ENCODE peak calls at places on chromosome 16, in six cellular contexts. W is heart right ventricle, H is GM12878, D is adrenal gland, T is nephron progenitor cell, Z is colonic mucosa. F is an unnamed sample.

GRCh38 chr16:81401035-81401950 is 43.3 kb upstream of the CMIP start:
- DNase-seq in D (no peak), H (no peak), Z (no peak), W (peak), T (no peak), F (no peak)

GRCh38 chr16:3030128-3030871 is 6.4 kb downstream of the BICDL2 start:
- DNase-seq in T (no peak), W (no peak), H (no peak), D (peak), Z (no peak), F (no peak)

GRCh38 chr16:76780556-76780955 is 410.4 kb upstream of the MON1B start:
- DNase-seq in T (no peak), D (no peak), H (no peak), W (no peak), Z (no peak), F (no peak)

GRCh38 chr16:55036371-55036821 is 105.7 kb downstream of the IRX5 start:
- DNase-seq in D (no peak), W (no peak), T (no peak), H (no peak), Z (no peak), F (no peak)

GRCh38 chr16:57614546-57615343 is 13.7 kb upstream of the ADGRG1 start:
- DNase-seq in Z (peak), W (no peak), H (no peak), D (peak), T (no peak), F (no peak)

GRCh38 chr16:60274431-60275017 is 1540.4 kb upstream of the GOT2 start:
- DNase-seq in T (no peak), D (no peak), W (no peak), H (no peak), Z (no peak), F (no peak)

GRCh38 chr16:9008335-9009260 is 44.9 kb upstream of the USP7 start:
- DNase-seq in W (peak), Z (peak), H (peak), D (peak), T (peak), F (peak)

GRCh38 chr16:11801481-11802021 is 4.5 kb upstream of the ZC3H7A start:
- DNase-seq in T (no peak), Z (no peak), H (no peak), W (no peak), D (no peak), F (no peak)

GRCh38 chr16:10594312-10594950 is 14.0 kb upstream of the EMP2 start:
- DNase-seq in D (no peak), Z (peak), T (no peak), H (no peak), W (no peak), F (no peak)

GRCh38 chr16:610513-611381 is 20.0 kb upstream of the WFIKKN1 start:
- DNase-seq in W (no peak), D (peak), T (no peak), H (no peak), Z (peak), F (peak)

GRCh38 chr16:87484487-87485331 is 8.1 kb downstream of the ZCCHC14 start:
- DNase-seq in T (no peak), D (no peak), H (no peak), W (no peak), Z (no peak), F (no peak)

GRCh38 chr16:89917773-89918452 is 749 bp upstream of the MC1R start:
- DNase-seq in D (no peak), T (peak), W (peak), H (peak), Z (peak), F (peak)

GRCh38 chr16:24499193-24499814 is 40.1 kb upstream of the RBBP6 start:
- DNase-seq in W (no peak), D (peak), T (peak), H (no peak), Z (peak), F (peak)

GRCh38 chr16:4015275-4015990 is 100.8 kb downstream of the ADCY9 start:
- DNase-seq in Z (peak), W (no peak), D (no peak), H (no peak), T (no peak), F (no peak)

GRCh38 chr16:62280556-62280955 is 244.3 kb upstream of the CDH8 start:
- DNase-seq in H (no peak), D (no peak), T (no peak), Z (no peak), W (no peak), F (no peak)

GRCh38 chr16:57283214-57283955 is 1.1 kb downstream of the PLLP start:
- DNase-seq in T (no peak), H (no peak), W (no peak), Z (peak), D (no peak), F (no peak)

GRCh38 chr16:782263-782662 is 5.9 kb downstream of the RPUSD1 start:
- DNase-seq in W (no peak), Z (no peak), D (no peak), H (no peak), T (no peak), F (no peak)

GRCh38 chr16:46688101-46688656 is 799 bp downstream of the VPS35 start:
- DNase-seq in W (peak), H (no peak), T (no peak), Z (peak), D (no peak), F (no peak)

GRCh38 chr16:46687486-46687885 is 1.5 kb downstream of the VPS35 start:
- DNase-seq in D (no peak), W (no peak), H (no peak), Z (no peak), T (no peak), F (no peak)

GRCh38 chr16:46690281-46691178 is 1.1 kb downstream of the ORC6 start:
- DNase-seq in Z (peak), T (no peak), W (no peak), H (no peak), D (no peak), F (no peak)

GRCh38 chr16:46689492-46690280 is at the start of gene ORC6:
- DNase-seq in D (peak), H (no peak), T (peak), W (peak), Z (peak), F (peak)

DNA sequence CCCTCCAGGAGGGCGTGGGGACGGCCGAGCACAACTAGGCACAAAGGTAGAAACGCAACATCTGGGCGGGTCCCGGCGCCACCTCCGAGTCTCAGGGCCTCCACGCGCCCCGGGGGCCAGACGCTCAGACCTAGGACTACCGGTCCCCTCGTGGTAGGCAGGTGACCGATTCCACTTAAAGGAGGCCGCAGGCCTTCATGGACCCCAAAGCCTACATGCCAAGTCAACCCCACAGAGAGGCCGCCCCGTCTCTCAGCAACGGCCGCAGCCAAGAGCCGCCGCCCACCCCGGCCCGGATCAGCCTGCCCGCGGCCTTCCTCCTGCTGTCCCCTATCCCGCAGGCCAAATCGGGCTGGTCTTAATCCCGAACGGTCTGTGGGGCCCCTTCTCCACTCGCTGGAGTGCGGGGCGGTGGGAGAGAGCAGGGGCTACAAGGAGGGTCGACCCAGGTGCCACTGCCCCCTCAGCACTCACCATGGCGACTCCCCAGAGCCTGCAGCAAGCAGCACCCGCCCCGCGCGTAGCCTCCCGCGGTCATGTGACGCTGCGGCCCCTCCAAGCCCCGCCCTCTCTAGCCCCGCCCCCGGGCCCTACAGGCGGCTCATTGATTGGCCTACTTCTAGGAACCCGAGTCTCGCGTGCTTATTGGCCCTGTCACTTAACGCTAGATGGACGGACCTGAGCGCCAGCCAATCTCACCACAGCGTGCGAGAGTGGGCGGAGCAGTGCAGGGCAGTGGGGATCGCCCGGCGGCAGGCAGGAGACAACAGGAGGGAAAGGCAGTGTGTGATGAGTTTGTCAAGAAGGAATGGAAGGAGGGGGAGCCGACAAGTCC is at the start of gene VPS35:
- DNase-seq in T (peak), W (peak), D (peak), Z (peak), H (peak), F (peak)
- TF ChIP-seq CTCF in T (no peak), W (peak), D (no peak), Z (no peak), H (peak), F (peak)

DNA sequence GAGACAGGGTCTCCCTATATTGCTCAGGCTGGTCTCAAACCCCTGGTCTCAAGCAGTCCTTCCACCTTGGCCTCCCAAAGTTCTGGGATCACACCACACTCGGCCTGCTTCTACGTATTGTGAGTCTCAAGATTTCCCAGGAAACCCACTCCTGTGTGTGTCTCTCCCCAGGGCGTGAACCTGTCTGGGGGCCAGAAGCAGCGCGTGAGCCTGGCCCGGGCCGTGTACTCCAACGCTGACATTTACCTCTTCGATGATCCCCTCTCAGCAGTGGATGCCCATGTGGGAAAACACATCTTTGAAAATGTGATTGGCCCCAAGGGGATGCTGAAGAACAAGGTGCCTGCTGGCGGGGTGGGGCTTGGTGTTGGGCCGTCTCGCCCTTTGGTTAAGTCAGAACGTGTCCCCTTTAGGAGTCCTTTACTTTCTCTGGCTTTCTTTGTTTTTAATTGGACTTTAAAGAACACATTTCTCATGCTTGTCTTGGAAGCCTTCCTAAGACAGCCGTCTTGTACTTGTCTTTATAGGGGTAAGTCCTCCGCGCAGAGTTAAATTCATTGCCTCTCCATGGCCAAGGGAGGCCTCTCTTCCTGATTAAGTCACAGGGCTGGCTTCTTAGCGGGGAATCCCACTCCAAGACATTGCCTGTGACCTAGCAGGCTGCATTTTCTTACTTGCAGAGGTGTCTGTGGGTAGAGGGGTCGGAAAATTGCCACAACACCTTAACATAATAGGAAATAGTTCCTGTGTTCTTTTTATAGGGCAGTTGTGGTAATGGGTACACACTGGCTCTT is 136.4 kb downstream of the ABCC6 start:
- DNase-seq in H (no peak), T (no peak), Z (no peak), W (no peak), D (no peak), F (no peak)
- TF ChIP-seq CTCF in H (no peak), T (no peak), Z (no peak), W (no peak), D (no peak), F (no peak)

GRCh38 chr16:17965131-17965530 is 371.4 kb downstream of the NPIPA8 start:
- DNase-seq in W (no peak), Z (no peak), T (no peak), H (no peak), D (no peak), F (no peak)

GRCh38 chr16:17972460-17972943 is 364.0 kb downstream of the NPIPA8 start:
- DNase-seq in W (no peak), Z (no peak), T (peak), H (no peak), D (no peak), F (no peak)

GRCh38 chr16:17970366-17970765 is 366.2 kb downstream of the NPIPA8 start:
- DNase-seq in D (no peak), W (no peak), H (no peak), T (no peak), Z (no peak), F (no peak)

DNA sequence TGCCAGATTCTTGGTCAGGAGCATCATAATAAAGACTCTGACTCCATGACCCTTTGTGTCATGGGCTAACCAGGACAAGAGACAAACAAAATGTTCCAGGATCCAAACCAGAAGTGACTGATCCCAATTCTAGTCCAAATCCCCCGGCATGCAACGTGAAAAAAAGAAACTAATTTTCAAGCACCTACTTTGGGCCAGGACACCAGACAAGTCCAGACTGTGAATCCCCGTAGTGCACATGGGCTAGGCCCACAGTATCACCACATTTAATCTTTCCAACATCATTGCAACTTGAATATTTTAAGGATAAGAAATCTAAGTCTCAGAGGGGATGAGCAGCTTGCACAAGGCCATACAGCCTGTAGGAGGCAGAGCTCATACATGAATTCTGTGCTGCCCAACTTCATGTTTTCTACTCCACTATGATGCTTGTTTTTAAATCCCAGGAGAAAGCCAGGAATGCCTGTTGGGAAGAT is 365.7 kb downstream of the NPIPA8 start:
- DNase-seq in T (no peak), Z (no peak), W (no peak), D (no peak), H (no peak), F (no peak)
- TF ChIP-seq CTCF in T (no peak), Z (no peak), W (peak), D (no peak), H (peak), F (no peak)

DNA sequence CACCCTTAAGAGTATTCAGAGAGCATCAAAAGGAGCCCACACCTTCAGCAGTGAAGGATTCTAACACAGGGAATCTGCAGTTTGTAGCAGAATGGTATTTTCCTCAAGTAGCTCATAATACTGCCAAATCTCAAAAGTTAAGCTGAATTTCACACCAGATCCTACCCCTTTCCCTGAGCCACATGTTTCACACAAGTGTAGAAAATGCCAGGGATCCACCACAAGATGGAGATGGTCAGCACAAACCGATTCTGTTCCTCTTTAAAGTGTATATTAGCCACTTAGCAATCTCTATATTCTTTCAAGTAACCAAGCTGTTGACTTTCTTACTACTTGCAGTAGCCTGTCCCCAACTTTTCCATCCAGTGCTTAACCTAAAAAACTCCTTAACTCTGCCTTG is 13.2 kb downstream of the GINS2 start:
- DNase-seq in D (no peak), T (no peak), W (no peak), Z (no peak), H (no peak), F (no peak)
- TF ChIP-seq CTCF in D (peak), T (peak), W (peak), Z (no peak), H (peak), F (no peak)

DNA sequence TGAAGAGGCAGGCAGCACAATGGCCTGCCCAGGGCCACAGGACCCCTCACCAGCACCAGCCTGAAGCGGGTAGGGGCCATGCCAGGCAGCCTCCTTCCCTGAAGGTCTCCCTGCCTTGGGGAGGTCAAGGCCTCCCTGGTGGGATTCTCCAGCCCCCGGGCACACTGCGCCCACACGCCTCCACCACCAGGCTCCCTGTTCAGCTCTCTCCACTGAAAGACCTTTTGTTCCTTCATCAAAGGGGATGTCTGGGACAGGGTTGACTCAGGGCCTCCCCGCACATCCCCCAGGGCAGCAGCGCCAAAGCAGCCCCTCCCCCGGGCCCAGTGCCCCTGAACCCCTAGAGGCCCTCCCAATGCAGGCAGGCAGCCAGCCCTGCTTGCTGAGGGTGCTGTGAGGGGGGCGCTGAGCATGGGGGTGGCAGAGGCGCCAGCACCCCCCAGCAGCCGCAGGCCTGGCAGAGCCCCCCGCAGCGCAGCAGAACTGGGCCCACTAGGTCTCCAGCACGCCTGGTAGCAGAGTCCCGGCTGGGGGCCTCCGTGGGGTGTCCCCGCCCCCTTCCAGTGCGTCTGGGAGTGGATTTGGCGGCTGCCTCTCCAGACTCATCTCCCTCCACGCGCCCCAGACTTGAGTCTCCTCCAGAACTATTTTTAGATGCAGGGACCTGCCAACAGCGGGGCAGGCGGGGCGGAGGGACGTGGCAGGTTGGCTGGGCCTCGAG is 13.1 kb downstream of the BCAR1 start:
- DNase-seq in D (peak), Z (peak), W (peak), H (no peak), T (no peak), F (no peak)
- TF ChIP-seq CTCF in D (no peak), Z (no peak), W (no peak), H (no peak), T (no peak), F (no peak)

DNA sequence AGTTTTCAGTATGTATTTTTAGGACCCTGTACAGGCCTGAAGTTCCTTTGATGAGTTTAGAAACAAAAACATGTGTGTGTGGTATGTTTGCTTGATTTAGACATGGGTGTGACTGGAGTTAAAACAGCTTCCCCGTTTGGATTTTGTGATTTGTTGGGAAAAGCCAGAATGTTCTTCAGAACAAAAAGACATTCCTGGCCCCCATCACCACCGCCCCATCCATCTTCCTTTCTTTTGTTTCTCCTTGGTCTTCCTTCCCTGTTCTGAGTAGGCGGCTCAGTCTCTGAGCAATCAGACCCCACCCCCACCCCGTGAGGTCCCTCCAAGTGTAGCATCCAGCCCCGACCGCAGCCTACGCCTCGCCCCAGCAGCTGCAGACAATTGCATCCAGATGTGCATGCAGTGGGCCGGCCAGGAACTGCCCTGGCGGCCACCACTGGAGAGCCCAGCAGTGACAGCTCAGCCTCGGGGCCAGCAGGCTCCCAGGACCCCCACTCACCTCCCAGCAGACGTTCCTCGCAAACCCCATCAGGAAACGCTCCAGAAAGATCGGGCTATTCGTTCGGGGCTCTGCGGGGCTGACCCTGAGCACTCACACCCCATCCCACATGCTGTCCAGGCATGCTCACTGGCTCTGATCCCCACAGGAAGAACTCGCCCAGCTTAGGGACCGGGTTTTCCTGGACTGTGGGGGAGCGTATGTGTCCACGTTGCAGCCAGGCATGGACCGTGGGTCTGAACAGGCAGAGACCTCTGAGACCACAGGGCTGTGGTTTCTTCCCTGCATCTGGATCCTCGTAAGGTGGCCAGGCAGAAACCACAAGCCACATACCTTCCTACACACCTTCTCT is 99.8 kb upstream of the CDH5 start:
- DNase-seq in T (peak), Z (no peak), D (no peak), H (no peak), W (peak), F (no peak)
- TF ChIP-seq CTCF in T (no peak), Z (no peak), D (no peak), H (no peak), W (no peak), F (no peak)

DNA sequence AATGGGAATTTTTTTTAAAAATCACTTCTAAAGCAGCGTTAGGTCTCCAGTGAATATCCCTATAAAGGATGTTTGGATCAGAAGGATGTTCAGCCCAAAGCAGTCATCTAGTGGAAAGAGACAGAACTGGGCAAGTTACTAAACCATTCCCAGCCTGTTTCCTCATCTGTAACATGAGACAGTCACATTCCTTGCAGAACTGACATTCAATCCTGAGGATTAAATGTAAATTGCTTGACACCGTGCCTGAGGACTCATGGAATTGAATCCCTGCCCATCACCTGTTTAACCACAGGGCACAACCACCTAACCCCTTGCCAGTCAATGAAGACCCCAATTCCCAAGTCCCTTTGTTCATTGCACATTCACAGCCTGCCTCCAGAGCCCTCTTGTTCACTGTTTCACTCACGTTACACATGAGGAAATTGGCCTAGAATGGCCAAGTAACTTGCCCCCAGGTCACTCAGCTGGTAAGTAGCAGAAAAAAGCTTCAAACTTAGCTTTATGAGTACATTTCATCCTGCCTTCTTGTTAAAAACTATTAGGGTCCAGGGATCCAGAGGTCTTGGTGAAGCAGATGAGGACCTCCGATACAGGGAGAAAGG is 1.4 kb downstream of the CMTM2 start:
- DNase-seq in H (no peak), Z (no peak), D (no peak), T (no peak), W (no peak), F (no peak)
- TF ChIP-seq CTCF in H (no peak), Z (no peak), D (no peak), T (no peak), W (no peak), F (no peak)

F was measured in GM20000.